ENCODE peak calls at places on chromosomes 16 and 17, in four cellular contexts. W is IMR-90, U is breast epithelium, S is nephron progenitor cell. A is an unnamed sample.

GRCh38 chr17:13429201-13429600 is 172.5 kb downstream of the HS3ST3A1 start:
- DNase-seq in S (peak), U (no peak), W (peak), A (no peak)

GRCh38 chr17:39243155-39243554 is 17.4 kb upstream of the STAC2 start:
- DNase-seq in W (no peak), S (no peak), U (no peak), A (no peak)

GRCh38 chr16:67936124-67936875 is at the start of gene PSMB10:
- DNase-seq in S (peak), U (no peak), W (peak), A (peak)

GRCh38 chr17:8410882-8411238 is 13.2 kb upstream of the RNF222 start:
- DNase-seq in S (no peak), U (no peak), W (no peak), A (no peak)

GRCh38 chr16:84685210-84685609 is 14.6 kb upstream of the USP10 start:
- DNase-seq in U (no peak), S (no peak), W (no peak), A (no peak)

GRCh38 chr17:78412403-78412802 is 34.0 kb downstream of the PGS1 start:
- DNase-seq in U (no peak), S (no peak), W (peak), A (no peak)

GRCh38 chr16:30349695-30350094 is 5.4 kb downstream of the CD2BP2 start:
- DNase-seq in U (no peak), W (no peak), S (no peak), A (no peak)

GRCh38 chr16:64841071-64841470 is 280.8 kb downstream of the CDH11 start:
- DNase-seq in S (no peak), U (no peak), W (peak), A (no peak)

GRCh38 chr17:78641666-78642065 is 64.5 kb upstream of the DNAH17 start:
- DNase-seq in W (no peak), U (no peak), S (no peak), A (no peak)

GRCh38 chr17:61209524-61209923 is 190.1 kb upstream of the TBX2 start:
- DNase-seq in S (no peak), U (no peak), W (no peak), A (no peak)

DNA sequence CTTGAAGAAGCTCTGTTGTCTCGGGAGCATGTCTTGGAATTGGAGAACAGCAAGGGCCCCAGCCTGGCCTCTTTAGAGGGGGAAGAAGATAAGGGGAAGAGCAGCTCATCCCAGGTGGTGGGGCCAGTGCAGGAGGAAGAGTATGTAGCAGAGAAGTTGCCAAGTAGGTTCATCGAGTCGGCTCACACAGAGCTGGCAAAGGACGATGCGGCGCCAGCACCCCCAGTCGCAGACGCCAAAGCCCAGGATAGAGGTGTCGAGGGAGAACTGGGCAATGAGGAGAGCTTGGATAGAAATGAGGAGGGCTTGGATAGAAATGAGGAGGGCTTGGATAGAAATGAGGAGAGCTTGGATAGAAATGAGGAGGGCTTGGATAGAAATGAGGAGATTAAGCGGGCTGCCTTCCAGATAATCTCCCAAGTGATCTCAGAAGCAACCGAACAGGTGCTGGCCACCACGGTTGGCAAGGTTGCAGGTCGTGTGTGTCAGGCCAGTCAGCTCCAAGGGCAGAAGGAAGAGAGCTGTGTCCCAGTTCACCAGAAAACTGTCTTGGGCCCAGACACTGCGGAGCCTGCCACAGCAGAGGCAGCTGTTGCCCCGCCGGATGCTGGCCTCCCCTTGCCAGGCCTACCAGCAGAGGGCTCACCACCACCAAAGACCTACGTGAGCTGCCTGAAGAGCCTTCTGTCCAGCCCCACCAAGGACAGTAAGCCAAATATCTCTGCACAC is 21.2 kb downstream of the AKAP1 start:
- DNase-seq in W (no peak), U (no peak), S (no peak), A (no peak)
- TF ChIP-seq CTCF in W (no peak), U (no peak), S (no peak), A (peak)

GRCh38 chr17:60164697-60165096 is 14.9 kb downstream of the CA4 start:
- DNase-seq in W (no peak), S (no peak), U (no peak), A (no peak)

GRCh38 chr17:60161598-60162330 is 12.0 kb downstream of the CA4 start:
- DNase-seq in U (no peak), W (no peak), S (peak), A (no peak)

GRCh38 chr17:60165223-60165622 is 15.4 kb downstream of the CA4 start:
- DNase-seq in W (no peak), U (no peak), S (no peak), A (no peak)

GRCh38 chr17:60164164-60164563 is 14.4 kb downstream of the CA4 start:
- DNase-seq in S (no peak), W (no peak), U (no peak), A (no peak)

GRCh38 chr17:60163108-60163784 is 13.5 kb downstream of the CA4 start:
- DNase-seq in U (no peak), S (no peak), W (no peak), A (no peak)
- TF ChIP-seq CTCF in U (no peak), S (no peak), W (no peak), A (no peak)

GRCh38 chr17:55296171-55296695 is 31.5 kb downstream of the HLF start:
- DNase-seq in S (no peak), W (no peak), U (no peak), A (no peak)
- TF ChIP-seq CTCF in S (no peak), W (no peak), U (no peak), A (peak)

DNA sequence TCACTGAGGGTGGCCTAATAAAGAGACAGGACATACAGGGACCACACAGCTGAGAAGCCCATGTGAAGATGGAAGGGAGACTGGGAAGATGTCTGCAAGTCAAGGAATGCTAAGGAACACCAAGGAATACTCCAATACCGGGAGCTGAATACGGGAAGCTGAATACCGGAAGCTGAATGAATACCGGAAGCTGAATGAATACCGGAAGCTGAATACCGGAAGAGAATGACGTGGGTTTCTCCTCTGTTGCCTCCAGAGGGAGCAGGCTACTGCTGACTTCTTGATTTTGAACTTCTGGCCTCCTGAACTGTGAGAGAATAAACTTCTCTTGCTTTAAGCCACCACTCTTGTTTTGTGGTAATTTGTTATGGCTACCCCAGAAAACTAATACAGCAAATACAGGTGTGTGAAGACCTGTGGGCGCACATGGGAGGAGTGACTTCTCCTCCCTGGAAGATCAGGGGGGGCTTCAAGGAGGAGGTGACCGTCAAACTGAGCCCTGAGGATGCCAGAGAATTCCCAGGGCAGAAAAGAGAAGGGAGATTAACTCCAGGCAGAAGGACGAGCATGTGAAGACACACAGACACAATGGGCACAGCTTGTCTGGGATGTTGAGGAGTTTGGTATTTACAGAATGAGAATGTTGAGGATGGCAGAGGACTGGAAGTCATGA is 259.9 kb downstream of the IRF8 start:
- DNase-seq in W (peak), U (no peak), S (no peak), A (no peak)
- TF ChIP-seq CTCF in W (peak), U (no peak), S (no peak), A (no peak)

GRCh38 chr16:88743693-88744519 is 37.6 kb downstream of the CTU2 start:
- DNase-seq in W (peak), U (peak), S (peak), A (peak)
- TF ChIP-seq CTCF in W (peak), U (peak), S (peak), A (peak)

DNA sequence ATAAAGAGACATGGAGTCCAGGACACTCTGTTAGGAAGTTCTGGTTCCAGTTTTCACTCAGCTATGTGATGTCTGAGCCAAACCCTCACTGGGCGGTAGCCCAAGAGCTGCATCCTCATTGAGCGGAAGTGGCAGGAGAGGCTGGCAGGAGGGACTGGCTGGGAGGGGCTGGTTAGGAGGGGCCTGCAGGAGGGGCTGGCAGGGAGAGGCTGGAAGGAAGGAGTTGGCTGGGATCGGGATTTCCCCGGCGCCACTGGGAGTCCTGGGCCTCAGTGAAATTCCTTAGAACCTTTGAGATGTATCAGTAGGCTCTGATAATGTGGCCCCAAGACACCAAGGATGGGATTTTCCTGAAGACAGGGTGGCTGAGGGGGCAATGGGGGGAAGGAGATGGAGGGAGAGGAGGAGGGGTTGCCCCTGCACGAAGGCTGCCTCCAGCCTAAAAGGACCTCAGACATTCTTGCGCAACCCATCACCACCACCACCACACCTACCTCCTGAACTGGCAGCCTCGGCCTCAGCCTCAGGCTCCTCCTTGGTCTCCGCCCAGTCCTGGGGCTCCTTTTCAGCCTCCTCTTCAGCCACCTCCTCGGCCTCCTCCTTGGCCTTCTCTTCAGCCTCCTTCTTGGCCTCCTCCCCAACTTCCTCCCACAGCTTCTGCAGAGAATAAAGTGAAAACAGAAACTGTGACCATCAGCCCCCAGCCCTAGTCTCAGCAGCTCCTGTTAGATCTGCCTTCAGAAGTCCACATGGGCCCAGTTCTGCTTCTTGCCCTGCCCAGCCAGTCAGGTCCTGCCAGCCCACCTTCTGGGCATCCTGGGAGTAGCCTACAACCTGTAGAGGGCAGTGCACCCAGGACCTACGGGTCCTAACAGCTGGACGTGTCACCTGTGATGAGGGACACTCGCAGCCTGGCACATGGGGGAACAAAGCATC is 31.7 kb downstream of the CNGB1 start:
- DNase-seq in W (peak), S (no peak), U (peak), A (no peak)
- TF ChIP-seq CTCF in W (no peak), S (no peak), U (no peak), A (no peak)

GRCh38 chr16:56869513-56870270 is 4.7 kb downstream of the SLC12A3 start:
- DNase-seq in W (no peak), U (no peak), S (no peak), A (no peak)
- TF ChIP-seq CTCF in W (peak), U (no peak), S (no peak), A (no peak)

A was measured in mesothelial cell of epicardium.